ENCODE peak calls at places on chromosomes 6 and 20, in six cellular contexts. R is transverse colon; F is activated T-cell treated with anti-CD3 and anti-CD28 coated beads, Interleukin-2, amount 50 U/mL, for 48 hours; B is fibroblast of the conjunctiva; W is GM06990; H is thyroid gland. S is an unnamed sample.
A peak's percentile ranks its signal among the peaks of the same experiment; 100 is the strongest.

GRCh38 chr6:26311012-26311384 is 54.0 kb upstream of the BTN3A2 start:
- DNase-seq in R (no peak), F (peak; percentile 76), B (no peak), W (no peak), H (no peak), S (peak; percentile 48)

GRCh38 chr6:34511214-34511922 is 44.8 kb downstream of the SPDEF start:
- DNase-seq in R (no peak), F (no peak), B (no peak), W (no peak), H (no peak), S (no peak)

GRCh38 chr20:11080776-11081406 is 407.1 kb upstream of the JAG1 start:
- DNase-seq in R (no peak), F (no peak), B (no peak), W (no peak), H (no peak), S (no peak)

GRCh38 chr6:28336284-28337024 is 506 bp upstream of the ZSCAN31 start:
- DNase-seq in R (peak; percentile 43), F (no peak), B (peak; percentile 6), W (no peak), H (peak; percentile 18), S (peak; percentile 17)

GRCh38 chr20:49230575-49231211 is 11.5 kb downstream of the DDX27 start:
- DNase-seq in R (peak; percentile 25), F (no peak), B (no peak), W (no peak), H (no peak), S (peak; percentile 65)

GRCh38 chr20:34820805-34821578 is 4.5 kb downstream of the NCOA6 start:
- DNase-seq in R (no peak), F (no peak), B (no peak), W (no peak), H (no peak), S (no peak)

GRCh38 chr6:33983109-33983475 is 162.8 kb downstream of the GRM4 start:
- DNase-seq in R (peak; percentile 74), F (no peak), B (no peak), W (no peak), H (peak; percentile 21), S (peak; percentile 35)

GRCh38 chr6:122408697-122409458 is 9.4 kb downstream of the HSF2 start:
- DNase-seq in R (no peak), F (no peak), B (no peak), W (no peak), H (no peak), S (no peak)

GRCh38 chr20:1720226-1720625 is 62.6 kb upstream of the SIRPG start:
- DNase-seq in R (no peak), F (no peak), B (no peak), W (no peak), H (no peak), S (no peak)

GRCh38 chr6:138307816-138308727 is 69.6 kb upstream of the SMIM28 start:
- DNase-seq in R (peak; percentile 42), F (no peak), B (no peak), W (no peak), H (peak; percentile 56), S (peak; percentile 46)

GRCh38 chr20:44465001-44465560 is 10.6 kb upstream of the TTPAL start:
- DNase-seq in R (peak; percentile 63), F (no peak), B (no peak), W (no peak), H (peak; percentile 91), S (no peak)

GRCh38 chr20:50331469-50332251 is 141.0 kb downstream of the CEBPB start:
- DNase-seq in R (no peak), F (no peak), B (no peak), W (no peak), H (peak; percentile 94), S (no peak)

GRCh38 chr6:163207984-163208383 is 206.5 kb upstream of the QKI start:
- DNase-seq in R (no peak), F (no peak), B (no peak), W (no peak), H (no peak), S (no peak)

GRCh38 chr6:26286168-26286854 is 78.7 kb upstream of the BTN3A2 start:
- DNase-seq in R (peak; percentile 83), F (peak; percentile 87), B (no peak), W (peak; percentile 74), H (peak; percentile 69), S (peak; percentile 62)

GRCh38 chr6:150201285-150201684 is 58.4 kb downstream of the PPP1R14C start:
- DNase-seq in R (peak; percentile 35), F (no peak), B (no peak), W (no peak), H (no peak), S (no peak)

GRCh38 chr6:14228571-14228970 is 111.0 kb downstream of the CD83 start:
- DNase-seq in R (no peak), F (peak; percentile 66), B (no peak), W (no peak), H (peak; percentile 93), S (peak; percentile 79)

GRCh38 chr20:12049125-12049524 is 131.4 kb downstream of the BTBD3 start:
- DNase-seq in R (no peak), F (no peak), B (peak; percentile 12), W (no peak), H (no peak), S (no peak)

GRCh38 chr6:73047801-73048200 is 177.5 kb downstream of the KHDC1L start:
- DNase-seq in R (no peak), F (no peak), B (no peak), W (no peak), H (no peak), S (no peak)

GRCh38 chr6:169341706-169342105 is 88.1 kb upstream of the THBS2 start:
- DNase-seq in R (no peak), F (no peak), B (no peak), W (no peak), H (no peak), S (no peak)

GRCh38 chr6:142845143-142845571 is 99.8 kb downstream of the HIVEP2 start:
- DNase-seq in R (no peak), F (no peak), B (no peak), W (no peak), H (no peak), S (no peak)

GRCh38 chr20:833121-833449 is 430 bp upstream of the FAM110A start:
- DNase-seq in R (no peak), F (no peak), B (no peak), W (no peak), H (no peak), S (no peak)

GRCh38 chr20:60201198-60201597 is 243.0 kb downstream of the CDH26 start:
- DNase-seq in R (no peak), F (no peak), B (no peak), W (no peak), H (no peak), S (no peak)

GRCh38 chr6:56808871-56809359 is 146.0 kb upstream of the BEND6 start:
- DNase-seq in R (no peak), F (no peak), B (no peak), W (no peak), H (no peak), S (peak; percentile 60)

GRCh38 chr6:24205020-24205492 is 79.0 kb downstream of the NRSN1 start:
- DNase-seq in R (no peak), F (no peak), B (peak; percentile 21), W (peak; percentile 15), H (peak; percentile 13), S (peak; percentile 34)

GRCh38 chr20:50191065-50191565 is 485 bp downstream of the CEBPB start:
- DNase-seq in R (peak; percentile 75), F (peak; percentile 77), B (no peak), W (peak; percentile 75), H (peak; percentile 65), S (no peak)

GRCh38 chr20:41393705-41394066 is 27.1 kb upstream of the EMILIN3 start:
- DNase-seq in R (no peak), F (no peak), B (no peak), W (no peak), H (no peak), S (no peak)

GRCh38 chr6:111701146-111701545 is 95.5 kb upstream of the TRAF3IP2 start:
- DNase-seq in R (no peak), F (no peak), B (no peak), W (no peak), H (no peak), S (no peak)

GRCh38 chr20:62887860-62888239 is 26.2 kb upstream of the TCFL5 start:
- DNase-seq in R (no peak), F (no peak), B (no peak), W (no peak), H (no peak), S (no peak)

GRCh38 chr6:112502348-112503130 is 155.4 kb downstream of the RFPL4B start:
- DNase-seq in R (no peak), F (no peak), B (peak; percentile 24), W (no peak), H (no peak), S (peak; percentile 39)

GRCh38 chr6:106160189-106160588 is 74.1 kb downstream of the PRDM1 start:
- DNase-seq in R (no peak), F (no peak), B (no peak), W (no peak), H (no peak), S (no peak)

GRCh38 chr6:160991411-160992322 is at the start of gene MAP3K4:
- DNase-seq in R (peak; percentile 85), F (peak; percentile 86), B (no peak), W (peak; percentile 90), H (peak; percentile 82), S (peak; percentile 86)

GRCh38 chr6:92109256-92109655 is 1310.1 kb downstream of the EPHA7 start:
- DNase-seq in R (no peak), F (no peak), B (no peak), W (no peak), H (no peak), S (no peak)

GRCh38 chr6:37515712-37516075 is 16.0 kb upstream of the CCDC167 start:
- DNase-seq in R (no peak), F (no peak), B (no peak), W (no peak), H (no peak), S (no peak)

GRCh38 chr6:52984247-52984646 is 10.8 kb downstream of the GSTA4 start:
- DNase-seq in R (no peak), F (peak; percentile 36), B (no peak), W (peak; percentile 36), H (no peak), S (peak; percentile 24)

GRCh38 chr20:41139227-41140093 is 2.1 kb downstream of the PLCG1 start:
- DNase-seq in R (peak; percentile 5), F (peak; percentile 38), B (no peak), W (no peak), H (no peak), S (no peak)

S was measured in AG10803.